ENCODE peak calls at places on chromosomes 13 and 19, in six cellular contexts. N is hepatocyte, A is GM23338, M is HCT116, B is PC-3, I is MM.1S. F is an unnamed sample.

GRCh38 chr13:79385694-79386093 is 20.4 kb downstream of the RBM26 start:
- DNase-seq in N (no peak), A (no peak), M (no peak), B (peak; percentile 14), I (peak; percentile 80), F (no peak)

GRCh38 chr13:20525144-20525600 is 485 bp downstream of the CRYL1 start:
- DNase-seq in N (peak; percentile 50), A (peak; percentile 66), M (no peak), B (peak; percentile 21), I (peak; percentile 6), F (peak; percentile 54)

GRCh38 chr13:107450931-107451330 is 764.4 kb downstream of the LIG4 start:
- DNase-seq in N (no peak), A (no peak), M (no peak), B (peak; percentile 56), I (peak; percentile 60), F (no peak)

GRCh38 chr13:93398167-93398566 is 171.6 kb downstream of the GPC6 start:
- DNase-seq in N (no peak), A (no peak), M (no peak), B (no peak), I (no peak), F (no peak)

GRCh38 chr19:9610484-9611113 is 10.4 kb downstream of the ZNF561 start:
- DNase-seq in N (no peak), A (no peak), M (no peak), B (no peak), I (no peak), F (no peak)

GRCh38 chr19:50793558-50794065 is 3.4 kb downstream of the ACP4 start:
- DNase-seq in N (no peak), A (no peak), M (no peak), B (peak; percentile 27), I (no peak), F (no peak)

GRCh38 chr19:5955638-5955935 is 22.4 kb downstream of the RANBP3 start:
- DNase-seq in N (no peak), A (no peak), M (no peak), B (no peak), I (no peak), F (no peak)

GRCh38 chr19:15730538-15730937 is 2.7 kb downstream of the OR10H2 start:
- DNase-seq in N (no peak), A (no peak), M (no peak), B (no peak), I (no peak), F (no peak)

DNA sequence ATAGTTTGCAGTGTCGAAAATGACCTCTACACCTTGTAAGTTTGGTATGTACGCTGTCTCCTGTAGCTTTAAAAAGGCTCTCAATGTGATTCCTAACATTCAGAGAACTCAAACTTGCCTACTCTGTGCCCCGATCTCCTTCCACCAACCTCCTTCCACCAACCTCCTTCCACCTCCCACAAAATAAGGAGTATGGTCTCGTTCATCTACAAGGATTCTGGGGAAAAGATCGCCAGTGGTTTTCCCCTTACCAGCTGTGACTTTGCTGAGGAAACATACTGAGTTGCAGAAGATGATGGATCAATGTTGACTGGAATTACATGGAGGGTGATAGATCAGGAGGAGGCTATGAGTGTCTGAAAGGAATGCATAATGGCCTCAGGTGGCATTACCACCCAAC is 16.0 kb downstream of the MYO16 start:
- DNase-seq in N (no peak), A (no peak), M (no peak), B (no peak), I (no peak), F (no peak)
- TF ChIP-seq EZH2phosphoT487 in N (no peak), A (no peak), M (no peak), B (no peak), I (no peak), F (no peak)

GRCh38 chr19:48218964-48219363 is 36.7 kb downstream of the CARD8 start:
- DNase-seq in N (no peak), A (no peak), M (no peak), B (peak; percentile 21), I (no peak), F (no peak)
- TF ChIP-seq EZH2phosphoT487 in N (no peak), A (no peak), M (no peak), B (no peak), I (no peak), F (no peak)

DNA sequence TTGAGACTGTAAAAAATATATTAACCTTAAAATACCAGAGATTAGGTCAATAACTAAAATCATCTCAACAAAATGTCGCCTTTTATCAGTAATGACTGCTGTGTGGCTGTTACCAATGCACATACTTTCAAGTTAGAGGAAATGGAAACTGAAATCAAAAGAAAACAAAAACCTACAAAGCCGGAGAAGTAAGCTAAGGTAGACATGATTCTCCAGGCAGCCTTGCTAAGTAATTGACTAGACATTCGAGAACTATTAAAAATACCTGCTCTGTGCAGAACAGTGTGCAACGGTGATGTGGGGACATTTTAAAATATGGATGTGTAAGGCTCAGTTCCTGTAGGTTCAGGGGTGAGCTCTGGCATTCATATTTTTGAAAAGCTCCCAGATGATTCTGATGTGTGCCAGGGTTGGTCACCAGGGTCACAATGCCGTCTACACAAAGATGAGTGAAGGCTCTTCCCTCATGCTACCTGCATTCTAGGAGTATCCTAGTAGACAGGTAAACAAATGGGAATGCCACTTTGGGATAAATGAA is 613 bp upstream of the EPSTI1 start:
- DNase-seq in N (no peak), A (no peak), M (no peak), B (no peak), I (peak; percentile 48), F (no peak)
- TF ChIP-seq EZH2phosphoT487 in N (no peak), A (no peak), M (no peak), B (no peak), I (no peak), F (no peak)

GRCh38 chr19:4455742-4456565 is 1.6 kb downstream of the UBXN6 start:
- DNase-seq in N (peak; percentile 79), A (no peak), M (no peak), B (peak; percentile 41), I (no peak), F (peak; percentile 48)
- TF ChIP-seq EZH2phosphoT487 in N (no peak), A (no peak), M (no peak), B (no peak), I (no peak), F (no peak)

DNA sequence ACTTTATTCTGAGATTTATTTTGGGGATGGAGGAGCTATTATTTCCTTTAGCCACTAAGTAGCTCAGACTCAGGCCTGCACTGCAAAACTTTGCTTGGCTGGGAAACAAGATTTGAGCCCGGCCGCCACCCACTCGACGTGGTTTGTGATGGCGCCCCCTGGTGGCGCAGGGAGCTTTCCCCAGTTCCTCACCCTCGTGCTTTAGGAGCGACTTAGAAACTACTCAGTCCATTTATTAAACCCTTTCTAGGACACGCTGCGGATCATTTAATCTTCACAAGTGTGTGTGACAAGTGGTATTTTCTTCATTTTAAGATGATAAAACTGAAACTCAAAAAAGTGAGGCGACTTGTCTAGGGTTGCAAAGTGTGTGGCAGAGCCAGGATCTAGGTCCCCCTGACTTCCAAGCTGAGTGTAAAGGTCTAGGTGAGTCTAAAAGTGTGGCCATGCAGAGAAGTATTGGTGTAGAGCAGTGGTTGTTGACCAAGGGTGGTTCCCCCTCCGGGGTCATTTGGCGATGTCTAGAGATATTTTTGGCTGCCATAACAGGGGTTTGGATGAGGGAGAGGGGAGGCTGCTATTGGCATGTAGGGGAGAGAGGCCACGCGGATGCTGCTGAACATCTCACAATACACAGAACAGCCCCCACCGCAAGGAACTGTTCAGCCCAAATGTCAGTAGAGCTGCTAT is 2.2 kb downstream of the CXCL17 start:
- DNase-seq in N (peak; percentile 82), A (peak; percentile 91), M (peak; percentile 42), B (peak; percentile 72), I (peak; percentile 71), F (peak; percentile 85)
- TF ChIP-seq EZH2phosphoT487 in N (no peak), A (no peak), M (no peak), B (no peak), I (no peak), F (no peak)

GRCh38 chr19:45793178-45793564 is 526 bp upstream of the DMWD start:
- DNase-seq in N (no peak), A (no peak), M (no peak), B (no peak), I (no peak), F (no peak)

GRCh38 chr19:45792482-45793177 is at the start of gene DMWD:
- DNase-seq in N (peak; percentile 100), A (peak; percentile 99), M (peak; percentile 98), B (peak; percentile 96), I (peak; percentile 98), F (peak; percentile 100)

GRCh38 chr19:45789035-45789786 is 3.4 kb downstream of the DMWD start:
- DNase-seq in N (no peak), A (no peak), M (no peak), B (no peak), I (no peak), F (no peak)

GRCh38 chr19:45791744-45792481 is 732 bp downstream of the DMWD start:
- DNase-seq in N (no peak), A (no peak), M (no peak), B (no peak), I (no peak), F (no peak)

DNA sequence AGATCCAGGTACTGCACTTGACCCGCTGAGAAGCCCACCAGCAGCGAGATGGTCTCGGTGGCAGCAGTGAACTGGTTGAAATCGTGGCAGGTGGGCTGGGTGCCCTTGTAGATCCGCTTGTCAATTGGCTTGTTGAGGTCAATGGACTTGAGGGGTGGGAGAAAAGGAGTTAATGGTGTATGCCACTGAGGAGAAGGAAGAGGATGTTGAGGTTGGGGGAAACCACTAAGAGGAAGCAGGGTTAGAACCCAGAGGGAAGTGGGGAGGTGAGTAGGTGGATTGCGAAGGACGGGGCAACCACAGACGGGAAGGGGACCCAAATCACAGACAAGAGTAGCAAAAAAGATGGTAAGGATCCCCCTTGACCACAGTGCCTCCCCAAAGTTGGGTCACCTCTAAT is 1.7 kb downstream of the DMWD start:
- DNase-seq in N (no peak), A (no peak), M (no peak), B (no peak), I (no peak), F (no peak)
- TF ChIP-seq EZH2phosphoT487 in N (no peak), A (no peak), M (no peak), B (no peak), I (no peak), F (no peak)

GRCh38 chr19:23060016-23060415 is 56.8 kb upstream of the ZNF730 start:
- DNase-seq in N (no peak), A (no peak), M (no peak), B (no peak), I (no peak), F (no peak)
- TF ChIP-seq EZH2phosphoT487 in N (no peak), A (no peak), M (no peak), B (no peak), I (no peak), F (no peak)

GRCh38 chr13:77019756-77020155 is 7.2 kb downstream of the FBXL3 start:
- DNase-seq in N (no peak), A (no peak), M (no peak), B (no peak), I (no peak), F (no peak)
- TF ChIP-seq EZH2phosphoT487 in N (no peak), A (no peak), M (no peak), B (no peak), I (no peak), F (no peak)

F was measured in neural progenitor cell.